ENCODE peak calls at places on chromosome 21, in five cellular contexts. One of them, this sample, is unnamed.

GRCh38 chr21:35414511-35415139 is 365.5 kb upstream of the RUNX1 start:
- DNase-seq in brain microvascular endothelial cell: no peak
- DNase-seq in ecto neural progenitor cell: no peak
- DNase-seq in H4: no peak
- DNase-seq in stomach: no peak
- DNase-seq in this sample: no peak

GRCh38 chr21:30831194-30831765 is 1.7 kb upstream of the KRTAP7-1 start:
- DNase-seq in ecto neural progenitor cell: no peak
- DNase-seq in stomach: no peak
- DNase-seq in H4: peak
- DNase-seq in brain microvascular endothelial cell: peak
- DNase-seq in this sample: no peak

GRCh38 chr21:32276671-32277070 is 2.2 kb downstream of the MIS18A start:
- DNase-seq in H4: no peak
- DNase-seq in stomach: no peak
- DNase-seq in ecto neural progenitor cell: no peak
- DNase-seq in brain microvascular endothelial cell: no peak
- DNase-seq in this sample: no peak

GRCh38 chr21:33255404-33255803 is 10.8 kb upstream of the IL10RB start:
- DNase-seq in H4: no peak
- DNase-seq in ecto neural progenitor cell: no peak
- DNase-seq in stomach: no peak
- DNase-seq in brain microvascular endothelial cell: no peak
- DNase-seq in this sample: no peak

GRCh38 chr21:27104749-27105439 is 138.0 kb upstream of the ADAMTS5 start:
- DNase-seq in brain microvascular endothelial cell: peak
- DNase-seq in ecto neural progenitor cell: no peak
- DNase-seq in stomach: no peak
- DNase-seq in H4: peak
- DNase-seq in this sample: no peak

GRCh38 chr21:44929242-44929798 is 8.6 kb upstream of the ITGB2 start:
- DNase-seq in H4: no peak
- DNase-seq in brain microvascular endothelial cell: no peak
- DNase-seq in ecto neural progenitor cell: no peak
- DNase-seq in stomach: no peak
- DNase-seq in this sample: no peak

GRCh38 chr21:32241434-32241785 is 37.4 kb downstream of the MIS18A start:
- DNase-seq in stomach: no peak
- DNase-seq in brain microvascular endothelial cell: no peak
- DNase-seq in ecto neural progenitor cell: no peak
- DNase-seq in H4: no peak
- DNase-seq in this sample: no peak

GRCh38 chr21:15797577-15798363 is 68.0 kb downstream of the USP25 start:
- DNase-seq in stomach: no peak
- DNase-seq in brain microvascular endothelial cell: no peak
- DNase-seq in H4: no peak
- DNase-seq in ecto neural progenitor cell: no peak
- DNase-seq in this sample: no peak

GRCh38 chr21:45074048-45074817 is at the start of gene ADARB1:
- DNase-seq in ecto neural progenitor cell: peak
- DNase-seq in brain microvascular endothelial cell: peak
- DNase-seq in stomach: peak
- DNase-seq in H4: no peak
- DNase-seq in this sample: peak

GRCh38 chr21:31732891-31733520 is 1.1 kb upstream of the SCAF4 start:
- DNase-seq in H4: no peak
- DNase-seq in ecto neural progenitor cell: peak
- DNase-seq in brain microvascular endothelial cell: no peak
- DNase-seq in stomach: no peak
- DNase-seq in this sample: no peak

GRCh38 chr21:16264314-16264713 is 534.5 kb downstream of the USP25 start:
- DNase-seq in ecto neural progenitor cell: no peak
- DNase-seq in brain microvascular endothelial cell: no peak
- DNase-seq in H4: no peak
- DNase-seq in stomach: no peak
- DNase-seq in this sample: no peak

GRCh38 chr21:44301093-44301492 is 1.2 kb downstream of the PFKL start:
- DNase-seq in brain microvascular endothelial cell: no peak
- DNase-seq in stomach: no peak
- DNase-seq in ecto neural progenitor cell: no peak
- DNase-seq in H4: no peak
- DNase-seq in this sample: no peak

GRCh38 chr21:45545691-45546531 is 3.7 kb upstream of the SLC19A1 start:
- DNase-seq in H4: no peak
- DNase-seq in ecto neural progenitor cell: peak
- DNase-seq in brain microvascular endothelial cell: no peak
- DNase-seq in stomach: peak
- DNase-seq in this sample: peak

GRCh38 chr21:26781331-26781730 is 63.9 kb downstream of the ADAMTS1 start:
- DNase-seq in ecto neural progenitor cell: no peak
- DNase-seq in brain microvascular endothelial cell: no peak
- DNase-seq in H4: no peak
- DNase-seq in stomach: no peak
- DNase-seq in this sample: no peak

GRCh38 chr21:20270365-20271055 is 727.7 kb upstream of the NCAM2 start:
- DNase-seq in brain microvascular endothelial cell: no peak
- DNase-seq in H4: no peak
- DNase-seq in stomach: no peak
- DNase-seq in ecto neural progenitor cell: no peak
- DNase-seq in this sample: no peak

GRCh38 chr21:41374867-41375533 is 13.2 kb downstream of the MX2 start:
- DNase-seq in brain microvascular endothelial cell: no peak
- DNase-seq in stomach: no peak
- DNase-seq in ecto neural progenitor cell: no peak
- DNase-seq in H4: peak
- DNase-seq in this sample: no peak

GRCh38 chr21:37878946-37879660 is 37.2 kb downstream of the KCNJ6 start:
- DNase-seq in stomach: no peak
- DNase-seq in H4: no peak
- DNase-seq in brain microvascular endothelial cell: peak
- DNase-seq in ecto neural progenitor cell: no peak
- DNase-seq in this sample: no peak

GRCh38 chr21:17921579-17922530 is 102.7 kb upstream of the C21orf91 start:
- DNase-seq in brain microvascular endothelial cell: peak
- DNase-seq in H4: peak
- DNase-seq in stomach: no peak
- DNase-seq in ecto neural progenitor cell: no peak
- DNase-seq in this sample: no peak

GRCh38 chr21:35102488-35103407 is 53.6 kb upstream of the RUNX1 start:
- DNase-seq in stomach: peak
- DNase-seq in brain microvascular endothelial cell: peak
- DNase-seq in H4: no peak
- DNase-seq in ecto neural progenitor cell: no peak
- DNase-seq in this sample: no peak

GRCh38 chr21:15908187-15908586 is 178.4 kb downstream of the USP25 start:
- DNase-seq in brain microvascular endothelial cell: peak
- DNase-seq in ecto neural progenitor cell: no peak
- DNase-seq in H4: no peak
- DNase-seq in stomach: no peak
- DNase-seq in this sample: no peak

GRCh38 chr21:39562791-39563770 is 49.7 kb upstream of the B3GALT5 start:
- DNase-seq in ecto neural progenitor cell: no peak
- DNase-seq in stomach: no peak
- DNase-seq in H4: no peak
- DNase-seq in brain microvascular endothelial cell: no peak
- DNase-seq in this sample: no peak

GRCh38 chr21:46182548-46183336 is 1.5 kb downstream of the SPATC1L start:
- DNase-seq in stomach: no peak
- DNase-seq in brain microvascular endothelial cell: no peak
- DNase-seq in H4: no peak
- DNase-seq in ecto neural progenitor cell: peak
- DNase-seq in this sample: no peak

GRCh38 chr21:42646076-42646825 is 7.2 kb upstream of the PDE9A start:
- DNase-seq in H4: no peak
- DNase-seq in brain microvascular endothelial cell: no peak
- DNase-seq in ecto neural progenitor cell: no peak
- DNase-seq in stomach: no peak
- DNase-seq in this sample: no peak

GRCh38 chr21:42302794-42303193 is 12.4 kb downstream of the TFF3 start:
- DNase-seq in H4: no peak
- DNase-seq in stomach: no peak
- DNase-seq in brain microvascular endothelial cell: no peak
- DNase-seq in ecto neural progenitor cell: no peak
- DNase-seq in this sample: peak

GRCh38 chr21:17699524-17700189 is 87.0 kb upstream of the BTG3 start:
- DNase-seq in brain microvascular endothelial cell: no peak
- DNase-seq in ecto neural progenitor cell: no peak
- DNase-seq in H4: no peak
- DNase-seq in stomach: no peak
- DNase-seq in this sample: no peak

GRCh38 chr21:25402134-25402957 is 204.9 kb downstream of the MRPL39 start:
- DNase-seq in stomach: no peak
- DNase-seq in brain microvascular endothelial cell: no peak
- DNase-seq in ecto neural progenitor cell: no peak
- DNase-seq in H4: no peak
- DNase-seq in this sample: no peak

GRCh38 chr21:43591468-43592050 is 67.7 kb downstream of the HSF2BP start:
- DNase-seq in H4: no peak
- DNase-seq in stomach: no peak
- DNase-seq in ecto neural progenitor cell: no peak
- DNase-seq in brain microvascular endothelial cell: no peak
- DNase-seq in this sample: no peak

GRCh38 chr21:31284797-31285397 is 59.2 kb downstream of the TIAM1 start:
- DNase-seq in H4: peak
- DNase-seq in ecto neural progenitor cell: no peak
- DNase-seq in brain microvascular endothelial cell: peak
- DNase-seq in stomach: no peak
- DNase-seq in this sample: no peak

GRCh38 chr21:32364387-32364786 is 28.4 kb downstream of the URB1 start:
- DNase-seq in stomach: peak
- DNase-seq in ecto neural progenitor cell: no peak
- DNase-seq in brain microvascular endothelial cell: no peak
- DNase-seq in H4: no peak
- DNase-seq in this sample: no peak

GRCh38 chr21:27464643-27465042 is 497.8 kb upstream of the ADAMTS5 start:
- DNase-seq in H4: no peak
- DNase-seq in stomach: no peak
- DNase-seq in ecto neural progenitor cell: no peak
- DNase-seq in brain microvascular endothelial cell: no peak
- DNase-seq in this sample: no peak

GRCh38 chr21:34166468-34166867 is 93.1 kb downstream of the MRPS6 start:
- DNase-seq in H4: no peak
- DNase-seq in stomach: no peak
- DNase-seq in ecto neural progenitor cell: no peak
- DNase-seq in brain microvascular endothelial cell: no peak
- DNase-seq in this sample: no peak

GRCh38 chr21:33386222-33386784 is 16.9 kb upstream of the IFNGR2 start:
- DNase-seq in H4: no peak
- DNase-seq in brain microvascular endothelial cell: no peak
- DNase-seq in ecto neural progenitor cell: no peak
- DNase-seq in stomach: no peak
- DNase-seq in this sample: no peak

GRCh38 chr21:32888971-32889370 is 117.4 kb upstream of the PAXBP1 start:
- DNase-seq in stomach: no peak
- DNase-seq in brain microvascular endothelial cell: no peak
- DNase-seq in H4: no peak
- DNase-seq in ecto neural progenitor cell: no peak
- DNase-seq in this sample: no peak

GRCh38 chr21:45945868-45946210 is 35.7 kb upstream of the COL6A1 start:
- DNase-seq in stomach: no peak
- DNase-seq in ecto neural progenitor cell: peak
- DNase-seq in H4: no peak
- DNase-seq in brain microvascular endothelial cell: no peak
- DNase-seq in this sample: no peak

GRCh38 chr21:36325373-36326010 is 5.5 kb downstream of the MORC3 start:
- DNase-seq in stomach: no peak
- DNase-seq in ecto neural progenitor cell: no peak
- DNase-seq in H4: no peak
- DNase-seq in brain microvascular endothelial cell: no peak
- DNase-seq in this sample: no peak

GRCh38 chr21:38956791-38957571 is 151.3 kb downstream of the ETS2 start:
- DNase-seq in stomach: peak
- DNase-seq in H4: no peak
- DNase-seq in ecto neural progenitor cell: no peak
- DNase-seq in brain microvascular endothelial cell: no peak
- DNase-seq in this sample: no peak